ENCODE peak calls at places on chromosomes 7 and 10, in five cellular contexts. J is body of pancreas, G is ovary, H is prostate gland, I is sigmoid colon. B is an unnamed sample.

GRCh38 chr10:1094112-1095057 is 38.2 kb downstream of the WDR37 start:
- DNase-seq in J (no peak), H (no peak), I (no peak), G (no peak), B (no peak)

GRCh38 chr7:16078076-16078952 is 343.0 kb downstream of the CRPPA start:
- DNase-seq in H (peak), G (no peak), I (no peak), J (peak), B (no peak)

GRCh38 chr7:36283711-36284130 is 105.9 kb upstream of the ANLN start:
- DNase-seq in G (no peak), I (peak), H (no peak), J (no peak), B (peak)

GRCh38 chr7:124800386-124800785 is 34.8 kb upstream of the GPR37 start:
- DNase-seq in I (no peak), G (no peak), J (no peak), H (no peak), B (no peak)

GRCh38 chr10:101492205-101492604 is 95.9 kb downstream of the POLL start:
- DNase-seq in I (no peak), G (no peak), H (no peak), J (no peak), B (no peak)

GRCh38 chr7:26992670-26993069 is 103.1 kb downstream of the HOXA1 start:
- DNase-seq in I (no peak), G (no peak), J (no peak), H (no peak), B (no peak)

GRCh38 chr7:1700536-1701333 is 30.7 kb downstream of the ELFN1 start:
- DNase-seq in H (no peak), G (no peak), I (no peak), J (no peak), B (peak)

GRCh38 chr7:108442039-108442568 is 14.1 kb downstream of the NRCAM start:
- DNase-seq in J (no peak), H (no peak), I (no peak), G (no peak), B (no peak)

GRCh38 chr10:90175161-90175681 is 473.8 kb downstream of the KIF20B start:
- DNase-seq in G (no peak), I (no peak), H (no peak), J (no peak), B (no peak)

GRCh38 chr10:133039107-133039822 is 48.5 kb upstream of the ADGRA1 start:
- DNase-seq in I (no peak), G (no peak), H (no peak), J (no peak), B (no peak)

GRCh38 chr7:256981-257646 is 32.9 kb upstream of the FOXL3 start:
- DNase-seq in H (no peak), J (no peak), G (no peak), I (no peak), B (peak)

GRCh38 chr10:47438857-47439474 is 44.9 kb downstream of the ANXA8 start:
- DNase-seq in G (no peak), H (peak), J (peak), I (no peak), B (peak)

GRCh38 chr10:16816830-16817124 is 447 bp downstream of the RSU1 start:
- DNase-seq in J (no peak), I (no peak), G (no peak), H (no peak), B (no peak)

GRCh38 chr7:149883049-149883439 is 9.3 kb downstream of the ATP6V0E2 start:
- DNase-seq in I (no peak), H (no peak), J (no peak), G (no peak), B (no peak)

GRCh38 chr10:110788620-110789385 is 82.9 kb upstream of the PDCD4 start:
- DNase-seq in G (no peak), I (no peak), J (no peak), H (no peak), B (no peak)

GRCh38 chr7:91248996-91249395 is 15.2 kb upstream of the FZD1 start:
- DNase-seq in I (no peak), G (no peak), H (no peak), J (no peak), B (no peak)

GRCh38 chr10:15801641-15802040 is 58.7 kb downstream of the MINDY3 start:
- DNase-seq in J (no peak), G (no peak), H (no peak), I (no peak), B (no peak)

GRCh38 chr10:51129946-51130554 is 55.8 kb downstream of the PRKG1 start:
- DNase-seq in G (no peak), J (no peak), I (no peak), H (no peak), B (no peak)

GRCh38 chr7:92809397-92810241 is 26.8 kb downstream of the CDK6 start:
- DNase-seq in I (peak), J (peak), H (peak), G (peak), B (peak)

GRCh38 chr10:22693371-22693784 is 21.0 kb downstream of the PIP4K2A start:
- DNase-seq in G (no peak), I (no peak), H (no peak), J (no peak), B (no peak)

GRCh38 chr10:34514290-34514689 is 300.8 kb downstream of the PARD3 start:
- DNase-seq in J (no peak), H (no peak), G (no peak), I (no peak), B (no peak)

GRCh38 chr7:2710256-2710655 is 22.3 kb downstream of the AMZ1 start:
- DNase-seq in J (no peak), I (no peak), G (no peak), H (no peak), B (peak)

GRCh38 chr7:71361633-71362032 is 229.7 kb downstream of the GALNT17 start:
- DNase-seq in I (no peak), J (no peak), G (no peak), H (no peak), B (no peak)

GRCh38 chr7:136133491-136133990 is 156.4 kb upstream of the MTPN start:
- DNase-seq in I (no peak), J (no peak), G (peak), H (no peak), B (no peak)

GRCh38 chr10:14184841-14185500 is 145.8 kb downstream of the FRMD4A start:
- DNase-seq in H (peak), I (no peak), G (no peak), J (no peak), B (peak)

GRCh38 chr10:21985541-21985940 is 18.0 kb downstream of the DNAJC1 start:
- DNase-seq in G (no peak), I (no peak), J (no peak), H (no peak), B (no peak)

GRCh38 chr7:28629216-28629848 is 217.0 kb downstream of the CREB5 start:
- DNase-seq in G (peak), J (no peak), H (no peak), I (peak), B (no peak)

GRCh38 chr10:76352300-76352699 is 920.9 kb downstream of the LRMDA start:
- DNase-seq in G (no peak), H (no peak), J (no peak), I (no peak), B (no peak)

DNA sequence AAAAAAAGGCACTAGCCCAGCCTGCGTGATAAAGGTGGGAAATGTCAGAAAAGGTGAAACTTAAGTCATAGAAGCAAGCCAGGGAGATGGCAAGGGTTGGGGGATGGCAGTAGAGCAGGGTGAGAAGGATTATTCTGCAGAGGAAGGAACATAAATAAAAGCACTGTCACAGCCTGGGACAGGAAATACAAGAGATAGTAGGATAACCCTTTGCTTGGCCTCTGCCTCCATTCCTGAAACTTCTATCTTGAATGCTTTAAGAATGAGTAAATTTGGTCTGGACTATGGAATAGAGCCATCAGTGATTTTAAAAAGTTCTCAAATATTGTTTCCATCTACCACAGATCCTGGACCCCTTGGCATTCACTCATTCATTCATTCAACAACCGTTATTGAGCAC is 50.0 kb downstream of the ABCC2 start:
- DNase-seq in I (no peak), G (no peak), H (no peak), J (no peak), B (no peak)
- TF ChIP-seq CTCF in I (no peak), G (no peak), H (no peak), J (no peak), B (no peak)

DNA sequence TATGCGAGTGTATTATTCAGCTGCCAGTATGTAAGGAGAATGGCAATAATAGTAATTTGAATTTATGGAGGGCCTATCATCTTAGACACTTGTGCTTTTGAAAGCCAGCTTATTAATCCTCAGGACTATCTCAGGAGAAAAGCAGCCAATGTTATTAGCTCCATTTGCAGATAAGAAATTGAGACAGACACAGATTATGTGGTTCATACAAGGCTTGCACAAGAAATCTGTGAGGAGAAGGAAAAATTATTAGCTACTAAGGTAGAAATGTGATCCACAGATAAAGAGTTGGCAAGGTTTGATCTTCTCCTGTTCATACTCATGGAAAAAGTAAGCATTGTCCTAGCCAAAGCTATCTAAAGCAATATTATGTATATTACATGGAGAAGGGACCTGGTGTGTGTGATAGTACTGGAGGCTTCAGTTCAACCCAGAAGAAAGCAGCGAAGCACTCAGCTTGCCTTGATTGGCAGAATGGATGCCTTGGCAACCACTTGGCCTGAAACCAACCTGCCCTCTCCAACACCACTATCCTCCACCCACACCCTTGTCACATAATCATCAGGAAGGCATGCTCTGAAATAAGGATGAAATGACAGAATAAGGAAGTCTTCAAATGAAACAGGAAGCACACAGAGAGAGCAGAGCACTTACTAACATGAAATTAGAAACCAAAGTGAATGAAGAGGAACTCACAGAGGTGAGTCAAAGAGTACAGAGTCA is 18.0 kb downstream of the MACC1 start:
- DNase-seq in I (no peak), G (no peak), H (no peak), J (peak), B (peak)
- TF ChIP-seq POLR2A in I (no peak), G (no peak), H (no peak), J (no peak), B (no peak)

DNA sequence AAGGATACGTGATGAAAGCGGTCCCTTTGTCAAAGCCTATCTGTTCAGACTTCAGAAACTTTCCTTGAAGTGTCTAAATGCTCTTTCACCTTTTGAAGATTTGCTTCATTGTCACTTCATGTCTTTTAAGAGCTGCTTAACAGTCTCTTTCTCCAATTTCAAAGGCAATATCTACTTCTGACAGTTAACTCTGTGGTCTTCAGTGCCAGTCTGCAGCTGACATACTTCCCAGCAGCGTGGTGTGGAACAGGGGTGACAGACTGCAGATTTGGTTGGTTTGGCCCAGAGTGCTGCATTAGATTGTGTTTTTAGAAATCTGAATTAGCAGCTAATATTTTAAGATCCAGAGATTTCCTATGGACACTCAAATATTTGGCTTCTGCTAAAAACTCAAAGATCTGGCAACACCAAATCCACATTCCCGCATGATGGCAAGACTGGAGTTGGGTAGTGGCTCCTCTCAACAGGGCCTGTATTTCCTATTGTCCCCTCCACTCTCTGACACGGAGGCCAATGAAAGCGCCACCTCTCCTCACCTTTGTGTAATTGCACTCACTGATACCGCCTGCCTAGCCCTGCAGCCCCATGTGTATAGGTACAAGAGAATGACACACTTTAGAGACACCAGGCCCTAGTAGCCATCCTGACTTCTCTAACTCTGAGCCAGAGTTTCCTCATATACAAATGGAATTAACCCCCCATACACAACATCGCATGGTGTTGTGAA is 11.5 kb downstream of the SCRN1 start:
- DNase-seq in J (peak), H (no peak), G (no peak), I (no peak), B (no peak)
- TF ChIP-seq CTCF in J (peak), H (no peak), G (no peak), I (no peak), B (no peak)

GRCh38 chr7:113119429-113119828 is 1.1 kb upstream of the SMIM30 start:
- DNase-seq in I (no peak), H (no peak), G (no peak), J (no peak), B (no peak)

GRCh38 chr7:113113912-113114311 is 4.4 kb downstream of the SMIM30 start:
- DNase-seq in H (no peak), I (no peak), J (no peak), G (no peak), B (no peak)

GRCh38 chr7:113122657-113123252 is 4.4 kb upstream of the SMIM30 start:
- DNase-seq in J (no peak), H (no peak), G (no peak), I (no peak), B (no peak)

GRCh38 chr7:113120647-113121046 is 2.3 kb upstream of the SMIM30 start:
- DNase-seq in H (no peak), G (no peak), J (no peak), I (no peak), B (no peak)

GRCh38 chr7:113118074-113118959 is at the start of gene SMIM30:
- DNase-seq in J (peak), I (peak), G (peak), H (peak), B (peak)
- TF ChIP-seq POLR2A in J (peak), I (peak), G (peak), H (peak), B (peak)

GRCh38 chr10:71971311-71971731 is 7.1 kb downstream of the CHST3 start:
- DNase-seq in H (peak), G (no peak), J (no peak), I (no peak), B (no peak)
- TF ChIP-seq CTCF in H (no peak), G (no peak), J (no peak), I (no peak), B (no peak)

GRCh38 chr7:50641442-50642405 is 76.5 kb upstream of the DDC start:
- DNase-seq in G (peak), I (peak), J (peak), H (no peak), B (no peak)
- TF ChIP-seq POLR2A in G (no peak), I (no peak), J (no peak), H (no peak), B (no peak)

B was measured in spleen.